ENCODE peak calls at places on chromosomes 11 and 22, in seven cellular contexts. C, W, S, F, X, D and T are unnamed samples.

GRCh38 chr11:117629146-117629545 is 167.9 kb downstream of the DSCAML1 start:
- DNase-seq in F (no peak), C (no peak), W (no peak), X (no peak), S (no peak), D (no peak), T (no peak)

GRCh38 chr22:28239941-28240340 is 320.9 kb upstream of the PITPNB start:
- DNase-seq in D (no peak), X (no peak), C (no peak), S (no peak), W (no peak), F (no peak), T (no peak)

GRCh38 chr11:75374646-75375045 is 23.2 kb upstream of the ARRB1 start:
- DNase-seq in S (no peak), C (no peak), X (no peak), D (no peak), W (no peak), F (no peak), T (no peak)

GRCh38 chr22:23220485-23221350 is 40.4 kb downstream of the BCR start:
- DNase-seq in C (peak; percentile 55), D (no peak), F (no peak), S (no peak), X (no peak), W (no peak), T (no peak)

GRCh38 chr11:62912268-62912667 is 8.9 kb downstream of the CHRM1 start:
- DNase-seq in D (no peak), X (no peak), C (no peak), F (no peak), W (no peak), S (no peak), T (no peak)

GRCh38 chr22:20566420-20567260 is 59.2 kb downstream of the MED15 start:
- DNase-seq in W (peak; percentile 74), C (peak; percentile 52), D (no peak), S (no peak), X (peak; percentile 46), F (peak; percentile 44), T (no peak)

GRCh38 chr11:43735931-43736330 is 55.4 kb downstream of the HSD17B12 start:
- DNase-seq in D (no peak), X (no peak), S (no peak), F (no peak), C (peak; percentile 37), W (peak; percentile 33), T (no peak)

GRCh38 chr11:119980431-119980830 is 157.5 kb downstream of the TRIM29 start:
- DNase-seq in S (no peak), F (no peak), W (no peak), D (no peak), X (no peak), C (no peak), T (no peak)

GRCh38 chr11:67255353-67255752 is 10.9 kb upstream of the GRK2 start:
- DNase-seq in C (no peak), S (no peak), F (no peak), W (no peak), D (no peak), X (no peak), T (no peak)